ENCODE peak calls at places on chromosomes 13 and 19, in four cellular contexts. E, C, N and K are unnamed samples.

GRCh38 chr13:92807343-92807742 is 419.3 kb upstream of the GPC6 start:
- DNase-seq in E (no peak), C (no peak), N (no peak), K (no peak)

GRCh38 chr19:13849991-13850909 is 26.7 kb upstream of the NANOS3 start:
- DNase-seq in E (peak), N (peak), C (peak), K (peak)

GRCh38 chr19:19460761-19461265 is 54.5 kb downstream of the TSSK6 start:
- DNase-seq in C (peak), E (no peak), N (peak), K (peak)

GRCh38 chr13:28531956-28532225 is 37.0 kb upstream of the FLT1 start:
- DNase-seq in E (no peak), C (no peak), N (no peak), K (no peak)

GRCh38 chr13:39159393-39159792 is 121.1 kb downstream of the NHLRC3 start:
- DNase-seq in C (no peak), N (no peak), E (no peak), K (no peak)

GRCh38 chr13:34721631-34722144 is 220.4 kb upstream of the NBEA start:
- DNase-seq in C (no peak), E (no peak), N (no peak), K (no peak)

GRCh38 chr19:38665219-38665931 is 17.9 kb downstream of the ACTN4 start:
- DNase-seq in C (no peak), N (no peak), E (no peak), K (no peak)

GRCh38 chr13:85313761-85314503 is 485.3 kb downstream of the SLITRK6 start:
- DNase-seq in C (no peak), N (no peak), E (no peak), K (no peak)

GRCh38 chr13:33296793-33297425 is 11.4 kb upstream of the STARD13 start:
- DNase-seq in C (no peak), N (no peak), E (no peak), K (no peak)

GRCh38 chr19:45711851-45712698 is 18.6 kb downstream of the FBXO46 start:
- DNase-seq in N (no peak), C (no peak), E (no peak), K (no peak)

GRCh38 chr13:44938854-44939253 is 50.4 kb downstream of the NUFIP1 start:
- DNase-seq in E (no peak), C (no peak), N (no peak), K (no peak)

GRCh38 chr13:74114202-74114601 is 20.0 kb downstream of the KLF12 start:
- DNase-seq in E (no peak), C (no peak), N (no peak), K (no peak)

GRCh38 chr19:42397315-42398166 is 7.4 kb upstream of the CNFN start:
- DNase-seq in N (no peak), C (no peak), E (no peak), K (no peak)

GRCh38 chr19:46495789-46496099 is at the start of gene PNMA8B:
- DNase-seq in N (no peak), E (peak), C (no peak), K (peak)

GRCh38 chr13:110873639-110874507 is 41.0 kb downstream of the ANKRD10 start:
- DNase-seq in E (no peak), C (no peak), N (no peak), K (no peak)

GRCh38 chr19:5831152-5831551 is 8.3 kb downstream of the FUT6 start:
- DNase-seq in N (no peak), E (no peak), C (no peak), K (no peak)

GRCh38 chr13:79581870-79582315 is 100.9 kb downstream of the NDFIP2 start:
- DNase-seq in E (no peak), N (no peak), C (no peak), K (no peak)

GRCh38 chr13:26861951-26862350 is 101.4 kb upstream of the GPR12 start:
- DNase-seq in C (no peak), E (no peak), N (no peak), K (no peak)

GRCh38 chr19:57560049-57560491 is 407 bp upstream of the ZNF550 start:
- DNase-seq in C (no peak), E (no peak), N (no peak), K (no peak)

GRCh38 chr13:93270769-93271753 is 44.5 kb downstream of the GPC6 start:
- DNase-seq in N (no peak), E (no peak), C (no peak), K (no peak)

GRCh38 chr13:32587014-32587773 is 942 bp downstream of the PDS5B start:
- DNase-seq in C (peak), N (peak), E (peak), K (peak)

GRCh38 chr19:16584825-16585801 is 12.9 kb upstream of the SLC35E1 start:
- DNase-seq in C (no peak), N (no peak), E (peak), K (no peak)

GRCh38 chr19:4390017-4390861 is 10.1 kb downstream of the SH3GL1 start:
- DNase-seq in C (no peak), E (no peak), N (peak), K (peak)

GRCh38 chr13:78608705-78609463 is 5.5 kb upstream of the POU4F1 start:
- DNase-seq in N (no peak), E (no peak), C (no peak), K (no peak)

GRCh38 chr13:107574517-107575215 is 640.7 kb downstream of the LIG4 start:
- DNase-seq in C (no peak), N (no peak), E (no peak), K (no peak)

GRCh38 chr19:51259348-51260245 is 8.7 kb downstream of the SIGLECL1 start:
- DNase-seq in E (peak), N (no peak), C (no peak), K (peak)

GRCh38 chr13:44934724-44935123 is 54.5 kb downstream of the NUFIP1 start:
- DNase-seq in N (no peak), C (no peak), E (no peak), K (no peak)

GRCh38 chr13:97307882-97308624 is 85.9 kb downstream of the MBNL2 start:
- DNase-seq in N (no peak), C (peak), E (no peak), K (no peak)

GRCh38 chr13:105403065-105403464 is 1132.4 kb downstream of the EFNB2 start:
- DNase-seq in E (no peak), C (no peak), N (no peak), K (no peak)

GRCh38 chr13:20492641-20493040 is 33.0 kb downstream of the CRYL1 start:
- DNase-seq in C (no peak), N (peak), E (peak), K (peak)

GRCh38 chr13:99446242-99446641 is 55.0 kb upstream of the TM9SF2 start:
- DNase-seq in N (no peak), C (no peak), E (no peak), K (no peak)

GRCh38 chr19:27774337-27774736 is 1438.6 kb downstream of the UQCRFS1 start:
- DNase-seq in N (no peak), C (no peak), E (peak), K (no peak)

GRCh38 chr19:47407417-47407774 is 11.9 kb downstream of the MEIS3 start:
- DNase-seq in E (no peak), N (no peak), C (no peak), K (no peak)

GRCh38 chr13:111323950-111324651 is 3.7 kb downstream of the TEX29 start:
- DNase-seq in C (no peak), E (no peak), N (no peak), K (no peak)

GRCh38 chr19:49761625-49762311 is 1.3 kb downstream of the TSKS start:
- DNase-seq in E (peak), N (no peak), C (no peak), K (peak)
- TF ChIP-seq CTCF in E (peak), N (no peak), C (no peak), K (no peak)

GRCh38 chr13:81636120-81636519 is 1295.2 kb upstream of the SPRY2 start:
- DNase-seq in N (no peak), E (no peak), C (no peak), K (no peak)

GRCh38 chr13:81639984-81640582 is 1299.2 kb upstream of the SPRY2 start:
- DNase-seq in C (no peak), N (no peak), E (peak), K (peak)
- TF ChIP-seq CTCF in C (no peak), N (no peak), E (peak), K (peak)

DNA sequence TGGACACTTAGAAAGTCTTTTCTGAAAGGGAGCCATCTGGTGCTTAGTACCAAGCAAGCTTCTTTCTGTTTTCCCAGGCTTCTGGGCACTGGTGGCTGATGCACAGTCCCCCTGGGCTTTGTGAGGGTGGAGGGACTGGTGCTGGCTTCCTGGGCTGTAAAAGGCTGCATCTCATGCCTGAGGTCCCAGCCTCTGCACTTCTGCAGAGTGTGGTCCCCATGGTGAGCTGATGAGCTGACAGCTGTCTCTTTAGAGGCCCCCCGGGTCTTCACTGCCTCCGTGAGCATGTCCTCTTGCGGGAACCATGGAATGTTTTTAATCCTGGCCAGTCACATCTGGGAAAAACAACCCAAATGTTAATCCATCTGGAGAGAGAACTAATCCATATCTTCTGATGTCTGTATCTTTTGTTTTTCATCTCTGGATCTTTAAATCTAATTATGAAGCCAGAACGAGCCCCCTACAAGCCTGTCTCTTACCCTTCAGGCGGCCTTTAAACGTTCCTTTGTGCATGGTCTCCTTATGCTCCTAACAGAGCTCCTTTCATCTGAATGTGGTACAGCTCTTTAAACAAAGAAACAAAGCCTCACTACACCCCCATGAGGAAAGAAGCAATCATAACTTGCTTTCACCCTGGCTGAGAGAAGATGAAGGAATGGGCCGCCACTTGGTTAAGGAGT is 40.4 kb downstream of the OLFM4 start:
- DNase-seq in E (no peak), N (no peak), C (peak), K (no peak)
- TF ChIP-seq CTCF in E (no peak), N (no peak), C (peak), K (no peak)

DNA sequence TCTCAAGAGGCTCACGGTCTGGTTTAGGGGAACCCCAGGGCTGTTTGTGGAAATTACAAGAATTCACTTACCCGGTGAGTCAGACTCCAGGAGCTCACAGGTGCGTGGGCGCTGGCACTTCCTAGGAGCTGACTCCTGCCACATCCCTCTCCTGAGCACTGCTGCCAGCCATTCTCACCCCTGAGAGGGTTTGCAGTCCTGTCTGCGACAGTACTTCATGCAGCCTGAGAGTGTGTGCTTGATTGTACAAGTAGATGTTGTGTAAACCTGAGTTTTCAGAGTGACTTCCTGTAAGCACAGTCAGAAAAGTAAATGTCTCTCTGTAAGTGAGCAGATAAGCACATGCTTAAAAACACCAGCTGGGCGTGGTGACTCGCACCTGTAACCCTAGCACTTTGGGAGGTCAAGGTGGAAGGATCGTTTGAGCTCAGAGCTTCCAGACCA is 8.1 kb downstream of the MRPL4 start:
- DNase-seq in E (no peak), N (no peak), C (no peak), K (no peak)
- TF ChIP-seq CTCF in E (no peak), N (no peak), C (no peak), K (no peak)

GRCh38 chr19:29596885-29597525 is 9.1 kb upstream of the POP4 start:
- DNase-seq in E (no peak), C (no peak), N (no peak), K (peak)
- TF ChIP-seq CTCF in E (peak), C (no peak), N (no peak), K (no peak)

GRCh38 chr13:23705578-23705977 is 135.4 kb downstream of the TNFRSF19 start:
- DNase-seq in N (no peak), E (no peak), C (no peak), K (no peak)

GRCh38 chr13:23711355-23711754 is 141.1 kb downstream of the TNFRSF19 start:
- DNase-seq in N (no peak), E (no peak), C (no peak), K (no peak)

GRCh38 chr13:23710366-23710765 is 140.2 kb downstream of the TNFRSF19 start:
- DNase-seq in E (no peak), N (no peak), C (no peak), K (no peak)

GRCh38 chr13:23709521-23709920 is 139.3 kb downstream of the TNFRSF19 start:
- DNase-seq in C (no peak), N (no peak), E (no peak), K (no peak)

GRCh38 chr13:23707674-23708073 is 137.5 kb downstream of the TNFRSF19 start:
- DNase-seq in C (no peak), N (no peak), E (no peak), K (no peak)
- TF ChIP-seq CTCF in C (no peak), N (no peak), E (no peak), K (no peak)

GRCh38 chr19:1247747-1248453 is 483 bp upstream of the MIDN start:
- DNase-seq in E (no peak), N (peak), C (no peak), K (peak)

GRCh38 chr19:1245884-1246816 is 2.2 kb upstream of the MIDN start:
- DNase-seq in E (no peak), N (peak), C (no peak), K (no peak)

GRCh38 chr19:1243768-1244692 is 2.5 kb downstream of the ATP5F1D start:
- DNase-seq in C (no peak), E (no peak), N (peak), K (peak)

GRCh38 chr19:1245468-1245867 is 2.9 kb upstream of the MIDN start:
- DNase-seq in C (no peak), N (no peak), E (no peak), K (no peak)

DNA sequence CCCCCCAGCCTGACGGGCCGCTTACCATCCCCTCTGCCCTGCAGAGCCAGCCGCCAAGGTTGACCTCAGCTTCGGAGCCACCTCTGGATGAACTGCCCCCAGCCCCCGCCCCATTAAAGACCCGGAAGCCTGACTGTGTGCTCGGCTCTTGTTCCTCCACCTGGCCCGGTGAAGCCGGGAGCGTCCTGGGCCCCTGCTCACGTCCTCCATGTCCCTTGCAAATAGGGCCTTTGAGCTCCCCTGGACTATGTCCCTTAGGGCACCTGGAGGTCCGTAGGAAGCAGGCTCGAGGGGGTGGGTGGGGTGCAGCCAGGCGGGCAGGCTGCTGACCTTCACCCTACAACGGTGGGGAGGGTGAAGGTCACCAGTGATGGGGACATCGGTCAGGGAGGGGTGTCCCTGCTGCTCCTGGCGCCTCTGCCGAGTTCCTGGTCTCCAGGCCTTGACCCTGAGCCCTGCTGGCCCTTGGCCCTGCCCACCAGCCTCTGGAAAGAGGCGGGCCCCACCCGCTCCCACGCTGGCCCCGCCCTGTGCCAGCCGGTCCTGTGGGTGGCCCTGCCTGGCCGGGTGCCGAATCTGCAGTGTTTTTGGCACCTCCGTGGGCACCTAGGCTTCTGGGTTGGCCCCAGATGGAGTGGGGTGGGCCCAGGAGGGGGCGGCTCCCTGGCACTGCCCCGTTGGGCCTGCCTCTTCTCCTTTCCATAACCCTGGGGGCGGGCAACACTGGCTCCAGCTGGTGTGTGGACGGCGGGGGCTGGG is 3.3 kb downstream of the ATP5F1D start:
- DNase-seq in N (peak), C (no peak), E (no peak), K (no peak)
- TF ChIP-seq CTCF in N (peak), C (no peak), E (no peak), K (no peak)